ENCODE peak calls at places on chromosomes 4 and X, in nine cellular contexts. One of them, this sample, is unnamed.

GRCh38 chrX:123077671-123078070 is 106.4 kb upstream of the GRIA3 start:
- DNase-seq in fibroblast of lung: peak; percentile 10
- DNase-seq in HEK293T: no peak
- DNase-seq in stomach: no peak
- DNase-seq in LoVo: no peak
- DNase-seq in PC-9: no peak
- DNase-seq in NCI-H748 treated with DMSO at 0.1 percent for 48 hours: no peak
- DNase-seq in endodermal cell: no peak
- DNase-seq in posterior cingulate gyrus: no peak
- DNase-seq in this sample: no peak

GRCh38 chr4:16967722-16968121 is 69.3 kb upstream of the LDB2 start:
- DNase-seq in LoVo: no peak
- DNase-seq in PC-9: no peak
- DNase-seq in posterior cingulate gyrus: peak; percentile 25
- DNase-seq in endodermal cell: no peak
- DNase-seq in fibroblast of lung: peak; percentile 59
- DNase-seq in HEK293T: no peak
- DNase-seq in stomach: peak; percentile 28
- DNase-seq in NCI-H748 treated with DMSO at 0.1 percent for 48 hours: no peak
- DNase-seq in this sample: no peak

GRCh38 chr4:8727131-8727530 is 134.6 kb downstream of the CPZ start:
- DNase-seq in HEK293T: no peak
- DNase-seq in PC-9: no peak
- DNase-seq in NCI-H748 treated with DMSO at 0.1 percent for 48 hours: no peak
- DNase-seq in stomach: no peak
- DNase-seq in posterior cingulate gyrus: no peak
- DNase-seq in endodermal cell: peak; percentile 33
- DNase-seq in LoVo: no peak
- DNase-seq in fibroblast of lung: no peak
- DNase-seq in this sample: no peak

GRCh38 chr4:2947926-2948325 is 15.3 kb downstream of the NOP14 start:
- DNase-seq in stomach: no peak
- DNase-seq in PC-9: no peak
- DNase-seq in fibroblast of lung: no peak
- DNase-seq in LoVo: no peak
- DNase-seq in HEK293T: no peak
- DNase-seq in posterior cingulate gyrus: no peak
- DNase-seq in NCI-H748 treated with DMSO at 0.1 percent for 48 hours: no peak
- DNase-seq in endodermal cell: no peak
- DNase-seq in this sample: no peak

GRCh38 chr4:183291070-183291469 is 29.0 kb downstream of the CLDN22 start:
- DNase-seq in HEK293T: no peak
- DNase-seq in PC-9: no peak
- DNase-seq in fibroblast of lung: no peak
- DNase-seq in endodermal cell: no peak
- DNase-seq in NCI-H748 treated with DMSO at 0.1 percent for 48 hours: no peak
- DNase-seq in LoVo: no peak
- DNase-seq in stomach: no peak
- DNase-seq in posterior cingulate gyrus: no peak
- DNase-seq in this sample: no peak

GRCh38 chrX:70439016-70439415 is 5.6 kb upstream of the DLG3 start:
- DNase-seq in stomach: no peak
- DNase-seq in fibroblast of lung: peak; percentile 34
- DNase-seq in endodermal cell: no peak
- DNase-seq in NCI-H748 treated with DMSO at 0.1 percent for 48 hours: no peak
- DNase-seq in PC-9: peak; percentile 4
- DNase-seq in LoVo: no peak
- DNase-seq in HEK293T: no peak
- DNase-seq in posterior cingulate gyrus: no peak
- DNase-seq in this sample: no peak

GRCh38 chr4:172998527-172999469 is 169.8 kb upstream of the GALNT7 start:
- DNase-seq in PC-9: peak; percentile 38
- DNase-seq in stomach: no peak
- DNase-seq in HEK293T: peak; percentile 39
- DNase-seq in endodermal cell: no peak
- DNase-seq in NCI-H748 treated with DMSO at 0.1 percent for 48 hours: no peak
- DNase-seq in LoVo: peak; percentile 43
- DNase-seq in fibroblast of lung: peak; percentile 88
- DNase-seq in posterior cingulate gyrus: no peak
- DNase-seq in this sample: no peak

GRCh38 chrX:154409222-154409871 is at the start of gene DNASE1L1:
- DNase-seq in endodermal cell: peak; percentile 97
- DNase-seq in HEK293T: no peak
- DNase-seq in stomach: peak; percentile 90
- DNase-seq in posterior cingulate gyrus: no peak
- DNase-seq in NCI-H748 treated with DMSO at 0.1 percent for 48 hours: no peak
- DNase-seq in LoVo: peak; percentile 79
- DNase-seq in fibroblast of lung: peak; percentile 90
- DNase-seq in PC-9: peak; percentile 98
- DNase-seq in this sample: no peak

GRCh38 chrX:93874554-93874953 is 200.5 kb downstream of the FAM133A start:
- DNase-seq in fibroblast of lung: no peak
- DNase-seq in stomach: no peak
- DNase-seq in HEK293T: peak; percentile 17
- DNase-seq in posterior cingulate gyrus: no peak
- DNase-seq in LoVo: peak; percentile 0
- DNase-seq in NCI-H748 treated with DMSO at 0.1 percent for 48 hours: no peak
- DNase-seq in endodermal cell: peak; percentile 68
- DNase-seq in PC-9: peak; percentile 3
- DNase-seq in this sample: no peak

GRCh38 chrX:39859991-39860861 is 237.5 kb downstream of the BCOR start:
- DNase-seq in posterior cingulate gyrus: no peak
- DNase-seq in stomach: peak; percentile 34
- DNase-seq in PC-9: no peak
- DNase-seq in NCI-H748 treated with DMSO at 0.1 percent for 48 hours: peak; percentile 26
- DNase-seq in endodermal cell: peak; percentile 93
- DNase-seq in HEK293T: no peak
- DNase-seq in fibroblast of lung: peak; percentile 92
- DNase-seq in LoVo: peak; percentile 4
- DNase-seq in this sample: no peak

GRCh38 chr4:123455360-123455759 is 58.8 kb downstream of the SPRY1 start:
- DNase-seq in NCI-H748 treated with DMSO at 0.1 percent for 48 hours: no peak
- DNase-seq in fibroblast of lung: no peak
- DNase-seq in LoVo: no peak
- DNase-seq in PC-9: no peak
- DNase-seq in posterior cingulate gyrus: no peak
- DNase-seq in HEK293T: no peak
- DNase-seq in endodermal cell: no peak
- DNase-seq in stomach: no peak
- DNase-seq in this sample: no peak

GRCh38 chrX:95885074-95885473 is 799.6 kb upstream of the DIAPH2 start:
- DNase-seq in HEK293T: no peak
- DNase-seq in posterior cingulate gyrus: no peak
- DNase-seq in endodermal cell: no peak
- DNase-seq in stomach: no peak
- DNase-seq in fibroblast of lung: peak; percentile 23
- DNase-seq in PC-9: no peak
- DNase-seq in LoVo: no peak
- DNase-seq in NCI-H748 treated with DMSO at 0.1 percent for 48 hours: no peak
- DNase-seq in this sample: no peak

GRCh38 chrX:145178268-145178667 is 69.0 kb upstream of the SPANXN1 start:
- DNase-seq in NCI-H748 treated with DMSO at 0.1 percent for 48 hours: peak; percentile 3
- DNase-seq in fibroblast of lung: no peak
- DNase-seq in PC-9: no peak
- DNase-seq in stomach: no peak
- DNase-seq in posterior cingulate gyrus: no peak
- DNase-seq in HEK293T: no peak
- DNase-seq in endodermal cell: no peak
- DNase-seq in LoVo: no peak
- DNase-seq in this sample: no peak

GRCh38 chr4:24853142-24853541 is 57.8 kb downstream of the SOD3 start:
- DNase-seq in stomach: no peak
- DNase-seq in fibroblast of lung: peak; percentile 86
- DNase-seq in HEK293T: no peak
- DNase-seq in PC-9: no peak
- DNase-seq in LoVo: no peak
- DNase-seq in endodermal cell: no peak
- DNase-seq in posterior cingulate gyrus: no peak
- DNase-seq in NCI-H748 treated with DMSO at 0.1 percent for 48 hours: no peak
- DNase-seq in this sample: no peak

GRCh38 chr4:84530871-84531270 is 31.8 kb upstream of the NKX6-1 start:
- DNase-seq in fibroblast of lung: peak; percentile 28
- DNase-seq in NCI-H748 treated with DMSO at 0.1 percent for 48 hours: no peak
- DNase-seq in LoVo: no peak
- DNase-seq in posterior cingulate gyrus: no peak
- DNase-seq in endodermal cell: no peak
- DNase-seq in stomach: no peak
- DNase-seq in PC-9: peak; percentile 20
- DNase-seq in HEK293T: no peak
- DNase-seq in this sample: no peak

GRCh38 chr4:119785963-119786362 is 157.4 kb upstream of the PDE5A start:
- DNase-seq in PC-9: peak; percentile 25
- DNase-seq in NCI-H748 treated with DMSO at 0.1 percent for 48 hours: no peak
- DNase-seq in LoVo: peak; percentile 5
- DNase-seq in stomach: peak; percentile 26
- DNase-seq in posterior cingulate gyrus: no peak
- DNase-seq in endodermal cell: no peak
- DNase-seq in fibroblast of lung: peak; percentile 35
- DNase-seq in HEK293T: no peak
- DNase-seq in this sample: no peak

GRCh38 chrX:119999087-119999634 is 55.6 kb upstream of the NKAP start:
- DNase-seq in posterior cingulate gyrus: no peak
- DNase-seq in PC-9: no peak
- DNase-seq in stomach: no peak
- DNase-seq in NCI-H748 treated with DMSO at 0.1 percent for 48 hours: no peak
- DNase-seq in fibroblast of lung: no peak
- DNase-seq in LoVo: no peak
- DNase-seq in endodermal cell: peak; percentile 55
- DNase-seq in HEK293T: no peak
- DNase-seq in this sample: no peak

GRCh38 chrX:67718926-67719325 is 175.1 kb downstream of the AR start:
- DNase-seq in stomach: no peak
- DNase-seq in fibroblast of lung: no peak
- DNase-seq in posterior cingulate gyrus: no peak
- DNase-seq in endodermal cell: no peak
- DNase-seq in PC-9: no peak
- DNase-seq in LoVo: no peak
- DNase-seq in NCI-H748 treated with DMSO at 0.1 percent for 48 hours: no peak
- DNase-seq in HEK293T: no peak
- DNase-seq in this sample: no peak

GRCh38 chr4:187544461-187545053 is 451.0 kb upstream of the ZFP42 start:
- DNase-seq in fibroblast of lung: no peak
- DNase-seq in NCI-H748 treated with DMSO at 0.1 percent for 48 hours: no peak
- DNase-seq in LoVo: no peak
- DNase-seq in posterior cingulate gyrus: no peak
- DNase-seq in stomach: no peak
- DNase-seq in endodermal cell: no peak
- DNase-seq in PC-9: no peak
- DNase-seq in HEK293T: no peak
- DNase-seq in this sample: no peak

GRCh38 chrX:134990475-134991473 is at the start of gene SMIM10:
- DNase-seq in endodermal cell: peak; percentile 77
- DNase-seq in NCI-H748 treated with DMSO at 0.1 percent for 48 hours: no peak
- DNase-seq in LoVo: no peak
- DNase-seq in HEK293T: peak; percentile 80
- DNase-seq in stomach: peak; percentile 55
- DNase-seq in posterior cingulate gyrus: peak; percentile 10
- DNase-seq in fibroblast of lung: peak; percentile 79
- DNase-seq in PC-9: peak; percentile 39
- DNase-seq in this sample: no peak

GRCh38 chr4:153257151-153257620 is 52.9 kb downstream of the TRIM2 start:
- DNase-seq in posterior cingulate gyrus: peak; percentile 75
- DNase-seq in LoVo: no peak
- DNase-seq in NCI-H748 treated with DMSO at 0.1 percent for 48 hours: peak; percentile 67
- DNase-seq in stomach: no peak
- DNase-seq in fibroblast of lung: peak; percentile 82
- DNase-seq in endodermal cell: peak; percentile 88
- DNase-seq in HEK293T: peak; percentile 64
- DNase-seq in PC-9: no peak
- DNase-seq in this sample: peak; percentile 19

GRCh38 chrX:141638601-141639000 is 49.1 kb downstream of the SPANXA2 start:
- DNase-seq in fibroblast of lung: no peak
- DNase-seq in NCI-H748 treated with DMSO at 0.1 percent for 48 hours: no peak
- DNase-seq in endodermal cell: no peak
- DNase-seq in HEK293T: no peak
- DNase-seq in stomach: no peak
- DNase-seq in posterior cingulate gyrus: no peak
- DNase-seq in PC-9: no peak
- DNase-seq in LoVo: no peak
- DNase-seq in this sample: no peak

GRCh38 chr4:6999172-7000086 is 43.7 kb upstream of the TADA2B start:
- DNase-seq in HEK293T: no peak
- DNase-seq in stomach: no peak
- DNase-seq in posterior cingulate gyrus: no peak
- DNase-seq in LoVo: peak; percentile 74
- DNase-seq in NCI-H748 treated with DMSO at 0.1 percent for 48 hours: no peak
- DNase-seq in PC-9: peak; percentile 79
- DNase-seq in fibroblast of lung: no peak
- DNase-seq in endodermal cell: peak; percentile 32
- DNase-seq in this sample: no peak

GRCh38 chrX:120561634-120562568 is 1.1 kb upstream of the CUL4B start:
- DNase-seq in HEK293T: no peak
- DNase-seq in posterior cingulate gyrus: no peak
- DNase-seq in PC-9: no peak
- DNase-seq in endodermal cell: no peak
- DNase-seq in fibroblast of lung: no peak
- DNase-seq in LoVo: no peak
- DNase-seq in stomach: no peak
- DNase-seq in NCI-H748 treated with DMSO at 0.1 percent for 48 hours: no peak
- DNase-seq in this sample: no peak

GRCh38 chrX:119266364-119266995 is 30.4 kb downstream of the PGRMC1 start:
- DNase-seq in PC-9: peak; percentile 23
- DNase-seq in HEK293T: peak; percentile 65
- DNase-seq in NCI-H748 treated with DMSO at 0.1 percent for 48 hours: no peak
- DNase-seq in stomach: no peak
- DNase-seq in posterior cingulate gyrus: no peak
- DNase-seq in fibroblast of lung: no peak
- DNase-seq in LoVo: peak; percentile 13
- DNase-seq in endodermal cell: peak; percentile 51
- DNase-seq in this sample: no peak

GRCh38 chrX:39599339-39599738 is 498.4 kb downstream of the BCOR start:
- DNase-seq in stomach: no peak
- DNase-seq in NCI-H748 treated with DMSO at 0.1 percent for 48 hours: no peak
- DNase-seq in endodermal cell: no peak
- DNase-seq in PC-9: no peak
- DNase-seq in HEK293T: no peak
- DNase-seq in LoVo: no peak
- DNase-seq in fibroblast of lung: no peak
- DNase-seq in posterior cingulate gyrus: no peak
- DNase-seq in this sample: no peak

GRCh38 chrX:107025538-107025937 is 25.5 kb upstream of the MORC4 start:
- DNase-seq in fibroblast of lung: peak; percentile 13
- DNase-seq in endodermal cell: no peak
- DNase-seq in HEK293T: peak; percentile 50
- DNase-seq in LoVo: peak; percentile 35
- DNase-seq in PC-9: no peak
- DNase-seq in posterior cingulate gyrus: no peak
- DNase-seq in stomach: no peak
- DNase-seq in NCI-H748 treated with DMSO at 0.1 percent for 48 hours: peak; percentile 52
- DNase-seq in this sample: peak; percentile 7

This sample was measured in NCI-H2081 treated with DMSO at 0.1 percent for 48 hours.